ENCODE peak calls at places on chromosomes 5 and 9, in four cellular contexts. P is skeletal muscle cell, Q is Kasumi-1, Z is astrocyte of the spinal cord. H is an unnamed sample.
A peak's percentile ranks its signal among the peaks of the same experiment; 100 is the strongest.

GRCh38 chr5:110475529-110475928 is 250.9 kb downstream of the TMEM232 start:
- DNase-seq in P (no peak), Q (no peak), Z (no peak), H (no peak)

GRCh38 chr9:28136113-28136512 is 562.8 kb upstream of the C9orf72 start:
- DNase-seq in P (no peak), Q (no peak), Z (no peak), H (no peak)

GRCh38 chr9:69193685-69194032 is 19.6 kb downstream of the TJP2 start:
- DNase-seq in P (no peak), Q (no peak), Z (no peak), H (no peak)

GRCh38 chr5:17991775-17992174 is 357.5 kb downstream of the TAF11L14 start:
- DNase-seq in P (no peak), Q (no peak), Z (peak; percentile 6), H (no peak)

GRCh38 chr9:31669311-31669710 is 715.1 kb upstream of the ACO1 start:
- DNase-seq in P (no peak), Q (no peak), Z (no peak), H (no peak)

GRCh38 chr5:55226027-55226933 is 835 bp downstream of the MCIDAS start:
- DNase-seq in P (no peak), Q (peak; percentile 67), Z (peak; percentile 24), H (no peak)

GRCh38 chr5:8522635-8523034 is 653.7 kb downstream of the MTRR start:
- DNase-seq in P (no peak), Q (no peak), Z (no peak), H (no peak)

GRCh38 chr5:92917044-92917443 is 664.0 kb downstream of the NR2F1-AS1 start:
- DNase-seq in P (no peak), Q (no peak), Z (peak; percentile 18), H (no peak)

GRCh38 chr5:102554728-102555127 is 55.9 kb upstream of the SLCO6A1 start:
- DNase-seq in P (no peak), Q (peak; percentile 68), Z (peak; percentile 19), H (peak; percentile 9)

GRCh38 chr9:122179054-122179689 is 19.5 kb downstream of the MORN5 start:
- DNase-seq in P (no peak), Q (no peak), Z (no peak), H (no peak)

GRCh38 chr5:81506900-81507588 is 113.1 kb upstream of the ACOT12 start:
- DNase-seq in P (peak; percentile 64), Q (peak; percentile 97), Z (peak; percentile 91), H (peak; percentile 95)

GRCh38 chr5:68070641-68071191 is 144.8 kb upstream of the PIK3R1 start:
- DNase-seq in P (no peak), Q (no peak), Z (no peak), H (no peak)

H was measured in AML-193.